ENCODE peak calls at places on chromosomes 4 and X, in nine cellular contexts. M is tibial nerve, O is A549, W is adrenal gland, K is ovary, L is GM12878, S is HCT116, H is NB4, T is IMR-90. N is an unnamed sample.

GRCh38 chrX:15761564-15762191 is 23.6 kb downstream of the CA5B start:
- DNase-seq in W (no peak), T (peak; percentile 41), K (no peak), M (peak; percentile 11), S (no peak), L (no peak), O (peak; percentile 7), H (peak; percentile 47), N (peak; percentile 13)

GRCh38 chr4:53671757-53672156 is 80.5 kb upstream of the LNX1 start:
- DNase-seq in O (no peak), M (no peak), H (no peak), T (no peak), L (no peak), K (no peak), S (no peak), W (no peak), N (no peak)

GRCh38 chr4:122083356-122083755 is 68.8 kb upstream of the BLTP1 start:
- DNase-seq in T (no peak), W (no peak), O (no peak), H (no peak), M (no peak), L (no peak), S (no peak), K (no peak), N (no peak)

GRCh38 chr4:141636771-141637460 is 533 bp downstream of the IL15 start:
- DNase-seq in T (peak; percentile 64), O (peak; percentile 65), K (peak; percentile 49), S (peak; percentile 18), W (peak; percentile 53), L (no peak), M (no peak), H (no peak), N (peak; percentile 49)

GRCh38 chr4:6236816-6237390 is 32.7 kb upstream of the WFS1 start:
- DNase-seq in T (no peak), S (no peak), K (no peak), H (no peak), W (no peak), O (no peak), L (no peak), M (no peak), N (no peak)

GRCh38 chr4:168637872-168638756 is 141.3 kb downstream of the PALLD start:
- DNase-seq in S (no peak), M (no peak), W (no peak), H (no peak), L (no peak), O (no peak), T (peak; percentile 78), K (no peak), N (no peak)

GRCh38 chrX:97685753-97686152 is 802.0 kb downstream of the RPA4 start:
- DNase-seq in O (peak; percentile 39), W (no peak), L (no peak), H (peak; percentile 28), S (peak; percentile 13), T (peak; percentile 40), M (no peak), K (no peak), N (peak; percentile 4)

GRCh38 chrX:12693754-12694153 is 97.5 kb upstream of the PRPS2 start:
- DNase-seq in O (no peak), W (no peak), S (no peak), L (no peak), K (no peak), M (no peak), H (peak; percentile 5), T (no peak), N (no peak)

GRCh38 chr4:3218824-3219760 is 29.9 kb upstream of the MSANTD1 start:
- DNase-seq in S (no peak), W (no peak), O (no peak), H (no peak), T (no peak), K (peak; percentile 14), L (no peak), M (no peak), N (no peak)

GRCh38 chr4:135065366-135065765 is 863.8 kb upstream of the PABPC4L start:
- DNase-seq in O (no peak), H (no peak), K (no peak), L (no peak), S (no peak), M (no peak), W (no peak), T (no peak), N (no peak)

GRCh38 chr4:83252782-83253405 is 31.7 kb downstream of the COQ2 start:
- DNase-seq in W (peak; percentile 67), S (peak; percentile 54), M (peak; percentile 65), L (no peak), K (no peak), H (peak; percentile 87), O (peak; percentile 74), T (peak; percentile 54), N (peak; percentile 82)

GRCh38 chrX:5051831-5052491 is 1176.7 kb downstream of the NLGN4X start:
- DNase-seq in L (no peak), M (peak; percentile 7), W (peak; percentile 74), H (no peak), S (no peak), O (peak; percentile 71), K (no peak), T (no peak), N (peak; percentile 83)

GRCh38 chr4:140187316-140187695 is 33.3 kb upstream of the MAML3 start:
- DNase-seq in T (peak; percentile 33), H (no peak), L (no peak), O (no peak), K (no peak), S (no peak), M (no peak), W (no peak), N (no peak)

DNA sequence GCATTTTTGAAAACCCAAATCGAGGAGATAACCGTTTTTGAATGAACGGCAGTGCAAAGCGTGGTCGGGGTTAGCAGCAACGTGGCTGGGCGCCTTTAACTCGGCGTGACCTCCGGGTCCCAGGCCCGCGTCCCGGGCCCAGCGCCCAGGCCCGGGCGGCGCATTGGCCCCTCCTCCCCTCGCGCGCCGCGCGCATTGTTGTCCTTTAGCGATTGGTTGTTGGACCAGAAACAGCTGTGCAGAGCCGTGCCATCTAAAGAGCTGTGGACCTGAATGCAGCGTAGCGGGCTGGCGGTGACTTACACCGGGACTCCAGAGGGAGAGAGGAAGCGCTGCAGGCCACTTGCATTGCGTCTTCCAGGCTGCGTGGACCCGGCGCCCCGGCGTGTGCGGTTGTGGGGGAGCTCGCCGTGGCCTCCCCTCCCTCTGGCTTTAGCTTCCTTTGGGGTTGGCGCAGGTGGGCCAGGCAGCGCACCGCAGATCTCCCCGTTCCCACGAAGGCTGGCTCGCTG is at the start of gene STOX2:
- DNase-seq in S (no peak), H (peak; percentile 74), O (peak; percentile 71), T (peak; percentile 55), K (peak; percentile 84), W (peak; percentile 76), M (peak; percentile 47), L (no peak), N (no peak)
- TF ChIP-seq POLR2A in S (no peak), H (no peak), O (peak; percentile 68), T (no peak), K (no peak), W (peak; percentile 76), M (peak; percentile 25), L (no peak), N (no peak)

GRCh38 chr4:139176299-139177048 is 544 bp downstream of the ELF2 start:
- DNase-seq in H (peak; percentile 91), S (peak; percentile 43), O (peak; percentile 70), W (peak; percentile 86), K (peak; percentile 86), T (peak; percentile 79), M (peak; percentile 77), L (no peak), N (peak; percentile 85)
- TF ChIP-seq POLR2A in H (no peak), S (no peak), O (no peak), W (peak; percentile 63), K (peak; percentile 40), T (no peak), M (peak; percentile 79), L (peak; percentile 49), N (no peak)

GRCh38 chr4:38128478-38129451 is 168.6 kb downstream of the PTTG2 start:
- DNase-seq in W (no peak), K (no peak), O (peak; percentile 20), H (no peak), T (peak; percentile 89), L (peak; percentile 95), S (peak; percentile 42), M (no peak), N (no peak)
- TF ChIP-seq POLR2A in W (no peak), K (no peak), O (no peak), H (no peak), T (no peak), L (peak; percentile 46), S (no peak), M (no peak), N (no peak)

DNA sequence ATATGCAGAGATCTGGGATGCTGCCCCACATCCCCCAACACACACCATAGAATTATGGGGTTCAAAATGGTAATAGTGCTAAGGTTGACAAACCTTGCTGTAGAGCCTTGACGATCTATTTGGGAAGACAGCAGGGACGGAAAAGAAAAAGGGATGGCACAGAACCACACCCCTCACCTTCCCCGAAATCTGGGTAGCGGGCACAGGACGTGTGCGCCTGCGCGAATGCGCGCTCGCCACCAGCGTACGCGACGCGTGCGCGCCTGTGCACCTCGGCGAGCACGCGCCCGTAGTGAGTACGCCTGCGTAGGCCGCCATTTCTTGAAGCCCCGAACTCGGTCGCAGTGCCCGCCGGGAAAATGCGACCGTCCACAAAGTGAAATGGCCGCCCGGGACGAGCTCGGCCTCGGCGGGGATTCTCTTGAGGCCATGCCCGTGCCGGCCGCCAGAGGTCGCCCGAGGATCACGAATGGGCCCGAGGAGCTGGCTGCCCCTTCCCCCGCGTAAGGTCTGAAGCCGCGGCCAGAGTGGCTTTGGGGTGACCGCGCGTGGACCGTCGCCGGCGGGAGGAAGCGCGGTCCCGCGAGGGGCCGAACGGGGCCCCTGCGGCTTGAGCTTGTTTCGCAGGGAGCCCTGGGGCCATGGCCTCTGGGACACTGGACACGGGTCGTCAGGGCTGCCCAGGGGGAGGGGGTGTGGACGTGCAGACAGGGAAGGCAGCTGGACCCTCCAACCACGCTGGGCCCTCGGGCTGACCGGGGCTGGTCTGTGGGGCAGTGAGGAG is 43.7 kb downstream of the ZNF185 start:
- DNase-seq in H (peak; percentile 93), K (peak; percentile 93), O (peak; percentile 94), W (peak; percentile 90), M (peak; percentile 82), S (peak; percentile 77), T (peak; percentile 89), L (peak; percentile 69), N (peak; percentile 94)
- TF ChIP-seq POLR2A in H (peak; percentile 71), K (no peak), O (peak; percentile 57), W (peak; percentile 44), M (no peak), S (no peak), T (peak; percentile 26), L (peak; percentile 64), N (no peak)

DNA sequence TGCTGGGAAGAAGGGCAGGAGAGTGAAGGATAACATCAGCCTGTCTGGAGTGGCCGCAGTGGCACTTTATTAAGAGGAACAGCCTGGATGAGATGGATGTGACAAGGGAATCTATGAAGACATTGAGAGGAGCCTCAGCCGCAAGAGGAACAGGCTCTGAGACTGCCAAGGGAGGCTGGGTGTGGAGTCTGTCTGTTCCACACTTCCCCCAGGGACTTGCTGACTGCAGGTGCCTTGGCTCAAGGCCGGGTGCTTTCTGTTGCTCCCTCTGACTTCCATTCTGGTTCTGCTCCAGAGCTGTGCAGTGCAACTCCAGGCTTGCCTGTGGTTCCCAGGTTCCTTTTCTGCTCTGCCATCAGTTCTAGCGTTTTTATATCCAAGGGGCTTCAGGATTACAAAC is 54.5 kb downstream of the FRMPD3 start:
- DNase-seq in O (no peak), H (no peak), K (peak; percentile 38), M (no peak), L (no peak), T (no peak), S (no peak), W (no peak), N (no peak)
- TF ChIP-seq POLR2A in O (no peak), H (no peak), K (no peak), M (no peak), L (no peak), T (no peak), S (no peak), W (no peak), N (no peak)